ENCODE peak calls at places on chromosome 2, in four cellular contexts. One of them, this sample, is unnamed.

GRCh38 chr2:573025-573424 is 104.2 kb downstream of the TMEM18 start:
- DNase-seq in naive B cell: no peak
- DNase-seq in activated effector memory CD4-positive, alpha-beta T cell treated with anti-CD3 and anti-CD28 coated beads, Interleukin-2, amount 50 U/mL, for 16 hours: no peak
- DNase-seq in HEK293T: no peak
- DNase-seq in this sample: no peak

GRCh38 chr2:111168528-111168929 is 47.8 kb downstream of the BCL2L11 start:
- DNase-seq in activated effector memory CD4-positive, alpha-beta T cell treated with anti-CD3 and anti-CD28 coated beads, Interleukin-2, amount 50 U/mL, for 16 hours: peak
- DNase-seq in HEK293T: no peak
- DNase-seq in naive B cell: no peak
- DNase-seq in this sample: no peak

GRCh38 chr2:105801961-105802360 is 57.2 kb downstream of the NCK2 start:
- DNase-seq in activated effector memory CD4-positive, alpha-beta T cell treated with anti-CD3 and anti-CD28 coated beads, Interleukin-2, amount 50 U/mL, for 16 hours: peak
- DNase-seq in naive B cell: no peak
- DNase-seq in HEK293T: no peak
- DNase-seq in this sample: no peak

GRCh38 chr2:176652300-176653182 is 383.3 kb downstream of the MTX2 start:
- DNase-seq in naive B cell: peak
- DNase-seq in activated effector memory CD4-positive, alpha-beta T cell treated with anti-CD3 and anti-CD28 coated beads, Interleukin-2, amount 50 U/mL, for 16 hours: no peak
- DNase-seq in HEK293T: peak
- DNase-seq in this sample: no peak

GRCh38 chr2:136019304-136019703 is 33.9 kb upstream of the DARS1 start:
- DNase-seq in HEK293T: no peak
- DNase-seq in naive B cell: peak
- DNase-seq in activated effector memory CD4-positive, alpha-beta T cell treated with anti-CD3 and anti-CD28 coated beads, Interleukin-2, amount 50 U/mL, for 16 hours: no peak
- DNase-seq in this sample: no peak

GRCh38 chr2:47360937-47361336 is 42.0 kb upstream of the MSH2 start:
- DNase-seq in activated effector memory CD4-positive, alpha-beta T cell treated with anti-CD3 and anti-CD28 coated beads, Interleukin-2, amount 50 U/mL, for 16 hours: no peak
- DNase-seq in HEK293T: no peak
- DNase-seq in naive B cell: no peak
- DNase-seq in this sample: no peak

GRCh38 chr2:168118733-168119518 is 128.5 kb downstream of the STK39 start:
- DNase-seq in activated effector memory CD4-positive, alpha-beta T cell treated with anti-CD3 and anti-CD28 coated beads, Interleukin-2, amount 50 U/mL, for 16 hours: no peak
- DNase-seq in naive B cell: peak
- DNase-seq in HEK293T: peak
- DNase-seq in this sample: no peak

GRCh38 chr2:235810297-235810696 is 316.5 kb downstream of the AGAP1 start:
- DNase-seq in activated effector memory CD4-positive, alpha-beta T cell treated with anti-CD3 and anti-CD28 coated beads, Interleukin-2, amount 50 U/mL, for 16 hours: no peak
- DNase-seq in naive B cell: no peak
- DNase-seq in HEK293T: no peak
- DNase-seq in this sample: no peak